ENCODE peak calls at places on chromosomes 7 and 10, in six cellular contexts. I is amygdala, X is posterior vena cava, P is T-helper 2 cell, F is Ammon's horn, M is brain microvascular endothelial cell. U is an unnamed sample.

GRCh38 chr10:117165557-117166419 is 27.7 kb upstream of the VAX1 start:
- DNase-seq in F (peak), P (no peak), I (peak), X (peak), M (peak), U (no peak)

GRCh38 chr10:77409697-77410471 is 227.7 kb downstream of the KCNMA1 start:
- DNase-seq in P (no peak), F (no peak), X (no peak), M (no peak), I (no peak), U (no peak)

GRCh38 chr7:101804642-101805401 is 12.6 kb upstream of the CUX1 start:
- DNase-seq in M (no peak), P (no peak), X (peak), F (no peak), I (no peak), U (no peak)

GRCh38 chr10:12428447-12429135 is 79.2 kb downstream of the CAMK1D start:
- DNase-seq in P (no peak), F (no peak), I (no peak), X (no peak), M (no peak), U (no peak)

GRCh38 chr10:100562806-100563293 is 27.1 kb downstream of the HIF1AN start:
- DNase-seq in F (peak), X (peak), I (no peak), M (peak), P (no peak), U (peak)

GRCh38 chr10:34766811-34767516 is 48.1 kb downstream of the PARD3 start:
- DNase-seq in I (no peak), F (no peak), X (no peak), M (no peak), P (no peak), U (no peak)

GRCh38 chr10:119030421-119031250 is 1.1 kb downstream of the NANOS1 start:
- DNase-seq in M (peak), I (no peak), P (peak), X (no peak), F (peak), U (peak)

GRCh38 chr7:135335628-135336139 is 102.0 kb downstream of the STRA8 start:
- DNase-seq in I (no peak), F (peak), P (no peak), M (peak), X (no peak), U (peak)

GRCh38 chr7:151856098-151856497 is 20.8 kb downstream of the PRKAG2 start:
- DNase-seq in I (no peak), X (no peak), P (no peak), M (no peak), F (no peak), U (peak)